ENCODE peak calls at places on chromosomes 2 and 18, in seven cellular contexts. W is K562, Y is transverse colon, E is sigmoid colon, H is upper lobe of left lung, A is SK-N-SH, D is esophagus muscularis mucosa. S is an unnamed sample.
A peak's percentile ranks its signal among the peaks of the same experiment; 100 is the strongest.

GRCh38 chr2:145715601-145716000 is 1195.7 kb upstream of the ZEB2 start:
- DNase-seq in D (no peak), Y (no peak), A (no peak), E (no peak), W (peak; percentile 25), H (no peak), S (no peak)

GRCh38 chr2:237278593-237278992 is 135.4 kb downstream of the COL6A3 start:
- DNase-seq in Y (peak; percentile 37), D (no peak), H (no peak), A (peak; percentile 25), W (no peak), E (peak; percentile 92), S (no peak)

GRCh38 chr2:70988726-70989648 is 5.7 kb downstream of the TEX261 start:
- DNase-seq in D (peak; percentile 62), A (no peak), W (peak; percentile 5), E (peak; percentile 48), Y (no peak), H (peak; percentile 5), S (no peak)

GRCh38 chr2:161178756-161179155 is 18.5 kb downstream of the TANK start:
- DNase-seq in Y (no peak), A (no peak), D (no peak), W (no peak), E (no peak), H (no peak), S (no peak)

GRCh38 chr2:146623771-146624170 is 1221.1 kb upstream of the ACVR2A start:
- DNase-seq in Y (no peak), A (no peak), H (no peak), D (no peak), E (no peak), W (no peak), S (no peak)

GRCh38 chr2:204357175-204357695 is 188.0 kb upstream of the PARD3B start:
- DNase-seq in Y (no peak), A (peak; percentile 30), H (no peak), D (no peak), E (no peak), W (no peak), S (no peak)

GRCh38 chr2:219384872-219385271 is 2.8 kb downstream of the DNPEP start:
- DNase-seq in W (no peak), E (no peak), H (no peak), A (no peak), Y (no peak), D (no peak), S (no peak)

GRCh38 chr2:180980943-180981898 is 816 bp downstream of the UBE2E3 start:
- DNase-seq in A (no peak), W (no peak), Y (peak; percentile 25), E (peak; percentile 59), H (peak; percentile 26), D (no peak), S (peak; percentile 33)

GRCh38 chr2:74227646-74228045 is 29.2 kb downstream of the MTHFD2 start:
- DNase-seq in A (no peak), H (no peak), E (no peak), D (no peak), Y (no peak), W (peak; percentile 73), S (no peak)

GRCh38 chr2:88608184-88608583 is 19.1 kb downstream of the EIF2AK3 start:
- DNase-seq in H (no peak), A (no peak), Y (no peak), D (no peak), E (no peak), W (no peak), S (no peak)

GRCh38 chr2:231455890-231456289 is 8.4 kb downstream of the NCL start:
- DNase-seq in W (no peak), Y (no peak), D (no peak), A (no peak), H (no peak), E (no peak), S (no peak)

GRCh38 chr2:214005337-214005736 is 405.5 kb upstream of the VWC2L start:
- DNase-seq in D (no peak), A (no peak), Y (no peak), H (no peak), E (no peak), W (no peak), S (no peak)

GRCh38 chr2:21415234-21415633 is 291.5 kb downstream of the TDRD15 start:
- DNase-seq in A (peak; percentile 36), Y (no peak), H (no peak), E (no peak), D (no peak), W (no peak), S (no peak)

GRCh38 chr2:179051250-179051649 is 1.3 kb upstream of the CCDC141 start:
- DNase-seq in Y (no peak), D (no peak), A (no peak), H (no peak), E (no peak), W (no peak), S (no peak)

GRCh38 chr18:21109936-21110666 is 1.5 kb downstream of the ROCK1 start:
- DNase-seq in H (no peak), E (no peak), A (no peak), Y (no peak), D (no peak), W (no peak), S (no peak)

GRCh38 chr18:48832961-48833700 is 117.6 kb downstream of the SMAD7 start:
- DNase-seq in H (peak; percentile 77), E (no peak), Y (peak; percentile 74), A (no peak), D (no peak), W (no peak), S (peak; percentile 45)

GRCh38 chr18:70385474-70385873 is 96.6 kb downstream of the SOCS6 start:
- DNase-seq in A (no peak), H (no peak), E (no peak), W (no peak), Y (no peak), D (no peak), S (no peak)

GRCh38 chr2:215531284-215531683 is 95.4 kb upstream of the FN1 start:
- DNase-seq in H (no peak), A (no peak), D (no peak), E (no peak), W (no peak), Y (no peak), S (no peak)

GRCh38 chr18:57083485-57083884 is 63.4 kb upstream of the BOD1L2 start:
- DNase-seq in A (no peak), E (no peak), H (no peak), W (no peak), D (no peak), Y (no peak), S (no peak)

DNA sequence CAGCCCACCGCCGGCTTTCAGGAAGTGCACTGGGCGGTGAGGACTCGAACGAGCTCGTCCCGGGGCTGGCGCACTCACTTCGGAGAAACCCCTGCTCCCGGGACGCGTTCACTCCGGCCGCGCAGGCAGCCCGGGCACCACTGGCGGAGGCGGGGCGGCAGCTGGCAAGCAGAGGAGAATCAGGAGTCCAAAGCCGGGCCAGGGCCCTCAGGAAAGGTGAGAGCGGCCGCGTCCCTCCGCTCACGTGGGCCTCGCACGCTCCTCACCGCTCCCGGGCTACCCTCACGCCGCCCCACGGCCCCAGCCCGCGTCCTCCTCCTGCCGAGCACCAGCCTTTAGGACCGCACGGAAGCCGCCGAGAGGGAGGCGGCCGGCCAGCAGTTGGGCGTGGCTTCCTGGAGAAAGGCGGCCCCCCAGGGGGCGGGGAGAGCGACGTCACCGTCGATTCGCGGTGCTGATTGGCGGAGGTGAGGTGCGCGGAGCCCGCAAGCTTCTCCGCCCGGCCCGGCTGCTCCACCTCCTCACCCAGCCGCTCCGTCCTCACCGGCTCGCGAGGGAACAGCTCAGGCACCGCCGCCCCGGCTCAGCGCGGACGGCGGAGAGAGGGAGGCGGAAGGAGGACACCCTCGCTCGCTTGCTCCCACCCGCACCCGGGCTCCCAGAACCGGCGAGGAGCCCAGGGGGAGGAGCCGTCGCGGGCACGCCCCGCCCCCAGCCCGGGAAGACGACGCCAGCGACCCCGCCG is at the start of gene ZCCHC2:
- DNase-seq in H (peak; percentile 98), E (peak; percentile 99), W (peak; percentile 85), D (peak; percentile 99), A (peak; percentile 96), Y (peak; percentile 99), S (peak; percentile 98)
- TF ChIP-seq EP300 in H (no peak), E (peak; percentile 3), W (no peak), D (no peak), A (no peak), Y (no peak), S (no peak)

GRCh38 chr2:109218087-109218791 is 89.2 kb downstream of the SH3RF3 start:
- DNase-seq in A (no peak), D (no peak), E (peak; percentile 43), W (no peak), Y (no peak), H (no peak), S (no peak)
- H3K4me3 ChIP-seq in A (no peak overlapping the region), D (no peak overlapping the region), E (no peak overlapping the region), W (no peak overlapping the region), Y (no peak overlapping the region), H (no peak overlapping the region), S (no peak overlapping the region)

GRCh38 chr2:170554278-170554955 is 160.7 kb upstream of the SP5 start:
- DNase-seq in E (peak; percentile 71), H (no peak), A (no peak), Y (peak; percentile 16), D (no peak), W (no peak), S (peak; percentile 32)
- TF ChIP-seq POLR2AphosphoS5 in E (no peak), H (no peak), A (no peak), Y (no peak), D (peak; percentile 11), W (no peak), S (no peak)

DNA sequence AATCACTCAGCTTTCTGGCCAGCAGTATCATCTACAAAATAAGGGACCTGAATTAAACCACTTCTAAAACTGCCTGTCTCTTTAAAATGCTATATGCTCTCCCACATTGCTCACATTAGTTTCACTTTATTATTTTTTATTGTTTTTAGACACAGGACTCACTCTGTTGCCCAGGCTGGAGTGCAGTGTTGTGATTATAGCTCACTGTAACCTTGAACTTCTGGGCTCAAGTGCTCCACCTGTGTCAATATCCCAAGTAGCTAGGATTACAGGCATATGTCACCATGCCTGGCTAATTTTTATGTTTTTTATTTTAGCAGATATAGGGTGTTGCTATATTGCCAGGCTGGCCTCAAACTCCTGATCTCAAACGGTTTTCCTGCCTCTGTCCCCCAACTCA is 591.3 kb upstream of the ZNF804A start:
- DNase-seq in E (no peak), Y (peak; percentile 38), H (peak; percentile 24), A (no peak), D (no peak), W (no peak), S (no peak)
- TF ChIP-seq EP300 in E (no peak), Y (no peak), H (no peak), A (no peak), D (no peak), W (no peak), S (no peak)

DNA sequence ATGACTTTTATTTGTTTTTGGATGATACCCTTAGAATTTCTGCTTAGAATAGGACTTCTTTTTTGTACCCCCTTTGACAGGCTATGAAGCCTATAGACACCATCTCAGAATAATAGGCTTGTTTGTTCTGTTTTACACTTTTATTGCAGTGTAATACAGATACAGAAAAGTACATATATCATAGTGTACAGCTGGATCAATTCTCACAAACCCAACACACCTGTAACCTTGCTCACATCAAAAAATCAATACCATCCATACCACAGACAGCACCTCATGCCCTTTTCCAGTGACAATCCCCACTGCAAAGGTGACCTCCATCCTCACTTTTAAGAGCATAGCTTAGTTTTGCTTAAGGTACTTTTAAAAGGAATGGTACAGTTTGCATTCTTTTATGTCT is 14.8 kb downstream of the EML6 start:
- DNase-seq in Y (no peak), A (no peak), W (no peak), D (no peak), E (no peak), H (no peak), S (no peak)
- H3K4me3 ChIP-seq in Y (no peak overlapping the region), A (no peak overlapping the region), W (no peak overlapping the region), D (no peak overlapping the region), E (no peak overlapping the region), H (no peak overlapping the region), S (no peak overlapping the region)